ENCODE peak calls at places on chromosomes 11 and 22, in ten cellular contexts. F, Q, I, J, K, Y, D, N, T and V are unnamed samples.
A peak's percentile ranks its signal among the peaks of the same experiment; 100 is the strongest.

GRCh38 chr11:125257185-125257584 is 92.6 kb downstream of the PKNOX2 start:
- DNase-seq in F (no peak), Q (no peak), I (no peak), J (no peak), K (no peak), Y (peak; percentile 9), D (no peak), N (peak; percentile 78), T (no peak), V (no peak)

GRCh38 chr22:28181332-28181731 is 262.3 kb upstream of the PITPNB start:
- DNase-seq in F (no peak), Q (no peak), I (no peak), J (no peak), K (no peak), Y (peak; percentile 26), D (no peak), N (no peak), T (no peak), V (no peak)

GRCh38 chr22:40521046-40521445 is 115.5 kb downstream of the MRTFA start:
- DNase-seq in F (no peak), Q (no peak), I (no peak), J (no peak), K (no peak), Y (no peak), D (no peak), N (no peak), T (no peak), V (no peak)

GRCh38 chr11:9815486-9816136 is 151.7 kb downstream of the SWAP70 start:
- DNase-seq in F (no peak), Q (no peak), I (no peak), J (no peak), K (peak; percentile 70), Y (no peak), D (no peak), N (no peak), T (no peak), V (no peak)

GRCh38 chr11:70159612-70160570 is 43.2 kb upstream of the FADD start:
- DNase-seq in F (peak; percentile 81), Q (no peak), I (peak; percentile 77), J (peak; percentile 87), K (peak; percentile 27), Y (peak; percentile 23), D (peak; percentile 16), N (no peak), T (no peak), V (no peak)

GRCh38 chr11:118012083-118012669 is 26.0 kb downstream of the IL10RA start:
- DNase-seq in F (no peak), Q (peak; percentile 80), I (no peak), J (no peak), K (no peak), Y (peak; percentile 24), D (peak; percentile 47), N (no peak), T (no peak), V (no peak)

GRCh38 chr22:35842954-35843353 is 125.3 kb downstream of the APOL5 start:
- DNase-seq in F (no peak), Q (no peak), I (peak; percentile 62), J (no peak), K (no peak), Y (peak; percentile 55), D (no peak), N (peak; percentile 71), T (no peak), V (no peak)

GRCh38 chr22:29251981-29252978 is 15.5 kb downstream of the RHBDD3 start:
- DNase-seq in F (no peak), Q (no peak), I (no peak), J (peak; percentile 17), K (no peak), Y (no peak), D (no peak), N (no peak), T (no peak), V (no peak)

GRCh38 chr11:57530215-57530595 is 349 bp downstream of the TIMM10 start:
- DNase-seq in F (no peak), Q (no peak), I (no peak), J (no peak), K (no peak), Y (no peak), D (peak; percentile 20), N (no peak), T (no peak), V (no peak)

GRCh38 chr11:724733-725386 is 18.8 kb downstream of the EPS8L2 start:
- DNase-seq in F (no peak), Q (no peak), I (no peak), J (no peak), K (no peak), Y (no peak), D (no peak), N (peak; percentile 13), T (no peak), V (no peak)

GRCh38 chr11:73130181-73130580 is 11.9 kb downstream of the FCHSD2 start:
- DNase-seq in F (no peak), Q (no peak), I (no peak), J (no peak), K (no peak), Y (no peak), D (no peak), N (no peak), T (no peak), V (no peak)

GRCh38 chr11:77377734-77378133 is 76.2 kb upstream of the GDPD4 start:
- DNase-seq in F (no peak), Q (no peak), I (no peak), J (no peak), K (no peak), Y (peak; percentile 83), D (no peak), N (no peak), T (no peak), V (no peak)

GRCh38 chr11:103920449-103920848 is 116.0 kb upstream of the DDI1 start:
- DNase-seq in F (no peak), Q (no peak), I (no peak), J (no peak), K (no peak), Y (no peak), D (no peak), N (no peak), T (no peak), V (no peak)

GRCh38 chr22:46380581-46380980 is 45.1 kb downstream of the TRMU start:
- DNase-seq in F (no peak), Q (no peak), I (no peak), J (no peak), K (no peak), Y (no peak), D (no peak), N (no peak), T (no peak), V (no peak)

GRCh38 chr11:111335124-111335535 is 36.8 kb downstream of the POU2AF3 start:
- DNase-seq in F (no peak), Q (no peak), I (no peak), J (no peak), K (no peak), Y (no peak), D (no peak), N (no peak), T (no peak), V (no peak)

DNA sequence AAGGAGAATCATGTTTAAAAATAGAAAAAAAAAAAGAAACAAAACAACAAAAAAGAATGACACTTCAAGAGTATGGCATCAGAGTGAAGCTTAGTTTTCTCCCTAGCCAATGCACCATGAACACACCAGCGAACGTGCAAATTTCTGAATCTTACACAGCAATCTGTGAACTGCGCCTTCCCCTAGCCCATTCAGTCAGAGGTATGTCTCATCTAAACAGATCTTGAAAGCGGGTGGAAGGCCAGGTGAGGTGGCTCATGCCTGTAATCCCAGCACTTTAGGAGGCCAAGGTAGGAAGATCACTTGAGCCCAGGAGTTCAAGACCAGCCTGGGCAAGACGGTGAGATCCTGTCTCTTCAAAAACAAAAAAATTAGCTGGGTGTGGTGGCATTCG is 113.1 kb downstream of the MICAL3 start:
- DNase-seq in F (no peak), Q (no peak), I (no peak), J (no peak), K (no peak), Y (no peak), D (no peak), N (no peak), T (no peak), V (peak; percentile 20)
- H3K27ac ChIP-seq in F (peak overlapping the region; percentile 55), Q (no peak overlapping the region), I (no peak overlapping the region), J (peak overlapping the region; percentile 57), K (peak overlapping the region; percentile 17), Y (peak overlapping the region; percentile 69), D (peak overlapping the region; percentile 77), N (peak overlapping the region; percentile 74), T (no peak overlapping the region), V (peak overlapping the region; percentile 80)

GRCh38 chr11:6630632-6631291 is 11.5 kb upstream of the TPP1 start:
- DNase-seq in F (no peak), Q (no peak), I (no peak), J (no peak), K (no peak), Y (no peak), D (no peak), N (peak; percentile 45), T (no peak), V (no peak)
- H3K4me3 ChIP-seq in F (no peak overlapping the region), Q (no peak overlapping the region), I (no peak overlapping the region), J (peak overlapping the region; percentile 32), K (peak overlapping the region; percentile 29), Y (no peak overlapping the region), D (peak overlapping the region; percentile 4), N (peak overlapping the region; percentile 69), T (no peak overlapping the region), V (no peak overlapping the region)

GRCh38 chr11:1834132-1834610 is 619 bp upstream of the SYT8 start:
- DNase-seq in F (peak; percentile 98), Q (no peak), I (peak; percentile 74), J (peak; percentile 94), K (no peak), Y (no peak), D (peak; percentile 92), N (no peak), T (no peak), V (no peak)
- TF ChIP-seq POLR2AphosphoS5 in F (peak; percentile 76), Q (no peak), I (peak; percentile 65), J (peak; percentile 90), K (no peak), Y (no peak), D (peak; percentile 20), N (no peak), T (no peak), V (no peak)

GRCh38 chr11:82722236-82722635 is 11.4 kb downstream of the FAM181B start:
- DNase-seq in F (no peak), Q (no peak), I (no peak), J (no peak), K (no peak), Y (no peak), D (no peak), N (no peak), T (no peak), V (no peak)
- H3K27ac ChIP-seq in F (no peak overlapping the region), Q (no peak overlapping the region), I (no peak overlapping the region), J (no peak overlapping the region), K (no peak overlapping the region), Y (no peak overlapping the region), D (no peak overlapping the region), N (no peak overlapping the region), T (no peak overlapping the region), V (no peak overlapping the region)

GRCh38 chr11:64642876-64643257 is 51.8 kb downstream of the SLC22A12 start:
- DNase-seq in F (no peak), Q (no peak), I (no peak), J (no peak), K (no peak), Y (no peak), D (no peak), N (no peak), T (no peak), V (no peak)
- H3K4me3 ChIP-seq in F (peak overlapping the region; percentile 11), Q (no peak overlapping the region), I (no peak overlapping the region), J (peak overlapping the region; percentile 43), K (no peak overlapping the region), Y (no peak overlapping the region), D (peak overlapping the region; percentile 21), N (peak overlapping the region; percentile 77), T (no peak overlapping the region), V (peak overlapping the region; percentile 76)